ENCODE peak calls at places on chromosomes 16 and 17, in six cellular contexts. One of them, this sample, is unnamed.

GRCh38 chr16:81319221-81319912 is 4.6 kb downstream of the GAN start:
- DNase-seq in GM12878: no peak
- DNase-seq in NCI-H2107: no peak
- DNase-seq in activated naive CD4-positive, alpha-beta T cell: no peak
- DNase-seq in CD4-positive, alpha-beta T cell: no peak
- DNase-seq in AG20443: peak
- DNase-seq in this sample: peak

GRCh38 chr17:4073983-4074830 is 68.6 kb downstream of the ZZEF1 start:
- DNase-seq in GM12878: peak
- DNase-seq in NCI-H2107: no peak
- DNase-seq in activated naive CD4-positive, alpha-beta T cell: no peak
- DNase-seq in CD4-positive, alpha-beta T cell: no peak
- DNase-seq in AG20443: no peak
- DNase-seq in this sample: no peak

GRCh38 chr17:68849673-68850260 is 105.4 kb downstream of the ABCA8 start:
- DNase-seq in GM12878: no peak
- DNase-seq in NCI-H2107: no peak
- DNase-seq in activated naive CD4-positive, alpha-beta T cell: no peak
- DNase-seq in CD4-positive, alpha-beta T cell: no peak
- DNase-seq in AG20443: no peak
- DNase-seq in this sample: no peak

GRCh38 chr17:3977387-3977786 is 13.2 kb upstream of the ATP2A3 start:
- DNase-seq in GM12878: no peak
- DNase-seq in NCI-H2107: no peak
- DNase-seq in activated naive CD4-positive, alpha-beta T cell: no peak
- DNase-seq in CD4-positive, alpha-beta T cell: no peak
- DNase-seq in AG20443: no peak
- DNase-seq in this sample: no peak

GRCh38 chr16:84546669-84547538 is 42.4 kb upstream of the MEAK7 start:
- DNase-seq in GM12878: no peak
- DNase-seq in NCI-H2107: no peak
- DNase-seq in activated naive CD4-positive, alpha-beta T cell: no peak
- DNase-seq in CD4-positive, alpha-beta T cell: no peak
- DNase-seq in AG20443: no peak
- DNase-seq in this sample: no peak

GRCh38 chr17:80035687-80035936 is at the start of gene TBC1D16:
- DNase-seq in GM12878: no peak
- DNase-seq in NCI-H2107: no peak
- DNase-seq in activated naive CD4-positive, alpha-beta T cell: no peak
- DNase-seq in CD4-positive, alpha-beta T cell: no peak
- DNase-seq in AG20443: no peak
- DNase-seq in this sample: no peak

GRCh38 chr16:83176802-83177201 is 550.0 kb downstream of the CDH13 start:
- DNase-seq in GM12878: no peak
- DNase-seq in NCI-H2107: no peak
- DNase-seq in activated naive CD4-positive, alpha-beta T cell: no peak
- DNase-seq in CD4-positive, alpha-beta T cell: no peak
- DNase-seq in AG20443: no peak
- DNase-seq in this sample: no peak

GRCh38 chr17:80175411-80175810 is 5.6 kb downstream of the CARD14 start:
- DNase-seq in GM12878: no peak
- DNase-seq in NCI-H2107: no peak
- DNase-seq in activated naive CD4-positive, alpha-beta T cell: no peak
- DNase-seq in CD4-positive, alpha-beta T cell: no peak
- DNase-seq in AG20443: peak
- DNase-seq in this sample: no peak

GRCh38 chr16:48164907-48165715 is 9.3 kb upstream of the ABCC12 start:
- DNase-seq in GM12878: no peak
- DNase-seq in NCI-H2107: no peak
- DNase-seq in activated naive CD4-positive, alpha-beta T cell: peak
- DNase-seq in CD4-positive, alpha-beta T cell: peak
- DNase-seq in AG20443: peak
- DNase-seq in this sample: no peak

This sample was measured in HS-5.